ENCODE peak calls at places on chromosomes 11 and 22, in six cellular contexts. H, X, R, M, E and D are unnamed samples.

GRCh38 chr11:67163006-67163405 is 43.9 kb downstream of the KDM2A start:
- DNase-seq in M (no peak), R (no peak), H (no peak), E (no peak), X (no peak), D (no peak)

GRCh38 chr11:10351768-10352641 is 47.1 kb downstream of the ADM start:
- DNase-seq in X (peak; percentile 70), M (peak; percentile 53), R (peak; percentile 89), H (peak; percentile 91), E (no peak), D (no peak)

GRCh38 chr11:85123752-85124231 is 503.4 kb downstream of the DLG2 start:
- DNase-seq in E (no peak), R (no peak), M (no peak), X (no peak), H (no peak), D (peak; percentile 68)

GRCh38 chr11:14789879-14790484 is 102.0 kb downstream of the CYP2R1 start:
- DNase-seq in X (no peak), H (no peak), M (no peak), R (peak; percentile 20), E (peak; percentile 54), D (peak; percentile 10)

GRCh38 chr11:120471131-120471530 is 40.4 kb upstream of the GRIK4 start:
- DNase-seq in R (peak; percentile 74), M (no peak), H (peak; percentile 54), E (no peak), X (no peak), D (no peak)

GRCh38 chr22:38180841-38181452 is 683 bp downstream of the PLA2G6 start:
- DNase-seq in E (peak; percentile 68), X (no peak), M (peak; percentile 49), R (no peak), H (no peak), D (peak; percentile 85)

GRCh38 chr11:18379201-18379600 is 15.2 kb upstream of the LDHA start:
- DNase-seq in R (no peak), M (no peak), H (no peak), E (no peak), X (no peak), D (no peak)

GRCh38 chr22:24088796-24089195 is 77.7 kb downstream of the CABIN1 start:
- DNase-seq in E (no peak), H (no peak), R (no peak), X (no peak), M (no peak), D (no peak)

GRCh38 chr11:133964946-133965632 is 8.3 kb upstream of the IGSF9B start:
- DNase-seq in M (no peak), E (no peak), H (no peak), R (peak; percentile 19), X (no peak), D (no peak)

GRCh38 chr22:38258895-38259294 is 13.9 kb downstream of the TMEM184B start:
- DNase-seq in H (peak; percentile 62), M (peak; percentile 77), X (no peak), R (peak; percentile 57), E (no peak), D (no peak)

GRCh38 chr22:45082795-45083194 is 73.0 kb upstream of the PHF21B start:
- DNase-seq in X (no peak), R (peak; percentile 36), H (no peak), M (no peak), E (no peak), D (no peak)

GRCh38 chr11:130514316-130514715 is 65.9 kb downstream of the ADAMTS15 start:
- DNase-seq in H (no peak), M (no peak), E (no peak), R (peak; percentile 81), X (no peak), D (no peak)

GRCh38 chr11:87137711-87138110 is 100.0 kb downstream of the TMEM135 start:
- DNase-seq in M (no peak), H (no peak), X (no peak), R (peak; percentile 80), E (no peak), D (no peak)

GRCh38 chr22:20267441-20268288 is 453 bp downstream of the RTN4R start:
- DNase-seq in E (no peak), M (peak; percentile 56), R (no peak), H (no peak), X (peak; percentile 44), D (no peak)

GRCh38 chr22:32204211-32204855 is 540 bp downstream of the RFPL2 start:
- DNase-seq in H (no peak), E (no peak), R (no peak), M (no peak), X (no peak), D (no peak)

GRCh38 chr22:23215294-23216204 is 35.2 kb downstream of the BCR start:
- DNase-seq in E (no peak), R (peak; percentile 23), X (peak; percentile 67), M (no peak), H (no peak), D (no peak)

GRCh38 chr11:94477644-94478043 is 16.0 kb downstream of the MRE11 start:
- DNase-seq in M (no peak), R (no peak), E (no peak), H (no peak), X (no peak), D (no peak)

GRCh38 chr22:42462016-42462415 is 29.8 kb upstream of the NFAM1 start:
- DNase-seq in E (no peak), H (no peak), X (no peak), R (no peak), M (no peak), D (no peak)

GRCh38 chr11:120212259-120212888 is 1.5 kb downstream of the OAF start:
- DNase-seq in R (no peak), E (no peak), M (no peak), X (no peak), H (no peak), D (no peak)

GRCh38 chr11:67404515-67405195 is 772 bp downstream of the TBC1D10C start:
- DNase-seq in R (no peak), E (no peak), M (no peak), H (no peak), X (no peak), D (no peak)

GRCh38 chr22:46087816-46088277 is 62.5 kb upstream of the PPARA start:
- DNase-seq in H (peak; percentile 90), E (peak; percentile 65), X (peak; percentile 93), R (peak; percentile 93), M (peak; percentile 96), D (no peak)

GRCh38 chr22:50115693-50116092 is 25.9 kb downstream of the MOV10L1 start:
- DNase-seq in X (no peak), M (peak; percentile 57), R (no peak), H (no peak), E (no peak), D (no peak)

GRCh38 chr11:12143461-12144258 is 33.3 kb downstream of the MICAL2 start:
- DNase-seq in M (no peak), R (no peak), H (peak; percentile 77), E (no peak), X (no peak), D (no peak)

GRCh38 chr11:1194977-1195689 is 27.7 kb upstream of the MUC5B start:
- DNase-seq in X (no peak), E (no peak), R (no peak), M (peak; percentile 8), H (no peak), D (no peak)

GRCh38 chr11:94218372-94218771 is 86.0 kb upstream of the IZUMO1R start:
- DNase-seq in M (no peak), R (no peak), E (no peak), H (no peak), X (no peak), D (no peak)

GRCh38 chr11:92528051-92528450 is 303.4 kb downstream of the FAT3 start:
- DNase-seq in M (no peak), X (no peak), R (peak; percentile 16), H (peak; percentile 68), E (no peak), D (no peak)

GRCh38 chr11:35525501-35526175 is at the start of gene PAMR1:
- DNase-seq in R (peak; percentile 82), H (peak; percentile 74), X (peak; percentile 23), E (no peak), M (peak; percentile 21), D (no peak)

GRCh38 chr11:70641366-70641765 is 243.0 kb downstream of the CTTN start:
- DNase-seq in X (no peak), H (no peak), R (no peak), E (no peak), M (no peak), D (no peak)

GRCh38 chr11:30488304-30488998 is 97.7 kb downstream of the MPPED2 start:
- DNase-seq in E (no peak), X (peak; percentile 68), H (peak; percentile 47), R (no peak), M (no peak), D (no peak)

GRCh38 chr11:9498457-9499078 is 37.8 kb downstream of the ZNF143 start:
- DNase-seq in M (no peak), E (no peak), X (no peak), R (no peak), H (no peak), D (no peak)

GRCh38 chr11:2769409-2769778 is 69.6 kb upstream of the KCNQ1OT1 start:
- DNase-seq in M (no peak), R (no peak), X (peak; percentile 5), H (no peak), E (no peak), D (no peak)

GRCh38 chr11:77039491-77040400 is 5.5 kb downstream of the B3GNT6 start:
- DNase-seq in R (peak; percentile 42), H (peak; percentile 24), M (no peak), E (no peak), X (peak; percentile 55), D (no peak)

GRCh38 chr11:45834298-45834756 is 12.9 kb upstream of the CRY2 start:
- DNase-seq in E (no peak), M (no peak), X (no peak), H (no peak), R (no peak), D (no peak)

GRCh38 chr11:118878187-118878586 is 5.5 kb upstream of the CXCR5 start:
- DNase-seq in E (no peak), H (no peak), R (no peak), X (no peak), M (no peak), D (no peak)
- H3K4me3 ChIP-seq in E (no peak overlapping the region), H (no peak overlapping the region), R (no peak overlapping the region), X (no peak overlapping the region), M (no peak overlapping the region), D (no peak overlapping the region)

GRCh38 chr11:102317768-102318103 is 452 bp downstream of the BIRC3 start:
- DNase-seq in M (no peak), R (no peak), H (no peak), E (no peak), X (no peak), D (no peak)
- H3K4me3 ChIP-seq in M (peak overlapping the region; percentile 56), R (peak overlapping the region; percentile 56), H (peak overlapping the region; percentile 68), E (peak overlapping the region; percentile 54), X (peak overlapping the region; percentile 24), D (peak overlapping the region; percentile 68)

DNA sequence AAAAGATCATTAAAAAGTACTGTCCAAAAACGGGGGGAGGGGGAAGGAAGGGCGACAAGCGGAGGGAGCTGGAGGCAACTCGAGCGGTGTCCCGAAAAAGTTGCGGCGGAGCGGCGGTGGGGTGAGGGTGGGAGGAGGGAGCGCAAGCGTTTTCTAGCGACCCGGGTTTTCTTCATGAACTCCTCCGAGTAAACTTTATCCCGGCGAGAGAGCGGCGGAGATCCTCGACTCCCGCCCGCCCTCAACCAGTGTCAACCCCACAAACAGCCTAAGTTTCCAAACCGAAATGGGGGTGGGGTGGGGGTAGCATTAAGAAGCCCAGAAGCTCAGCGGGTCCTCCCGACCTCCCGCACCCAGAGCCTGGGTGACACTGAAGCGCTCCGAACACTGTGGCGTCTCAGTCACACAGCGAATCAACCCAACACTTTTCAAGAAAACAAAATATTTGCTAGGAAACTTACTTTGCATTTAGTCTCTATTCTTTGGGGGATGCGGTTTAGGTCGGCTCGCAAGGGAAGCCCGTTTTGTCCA is 132.9 kb upstream of the C11orf58 start:
- DNase-seq in R (no peak), H (peak; percentile 12), E (no peak), M (peak; percentile 45), X (no peak), D (no peak)
- H3K4me3 ChIP-seq in R (peak overlapping the region; percentile 23), H (peak overlapping the region; percentile 67), E (no peak overlapping the region), M (peak overlapping the region; percentile 41), X (peak overlapping the region; percentile 53), D (no peak overlapping the region)

GRCh38 chr11:128297805-128298204 is 289.6 kb downstream of the ETS1 start:
- DNase-seq in R (peak; percentile 30), X (no peak), E (no peak), H (no peak), M (no peak), D (no peak)
- H3K4me3 ChIP-seq in R (no peak overlapping the region), X (no peak overlapping the region), E (no peak overlapping the region), H (no peak overlapping the region), M (no peak overlapping the region), D (no peak overlapping the region)